ENCODE peak calls at places on chromosomes 11 and 22, in five cellular contexts. G is psoas muscle, V is mesenchymal stem cell, Z is small intestine, B is K562. N is an unnamed sample. For H3K27me3, the result is how much of the 10 kb centered on the place peaks cover.

GRCh38 chr22:31652911-31653684 is 8.9 kb downstream of the PISD start:
- DNase-seq in Z (no peak), V (no peak), G (no peak), B (no peak), N (no peak)

GRCh38 chr11:98307827-98308491 is 712.8 kb upstream of the CNTN5 start:
- DNase-seq in B (peak), Z (no peak), G (no peak), V (no peak), N (no peak)

GRCh38 chr11:5291207-5291838 is 10.4 kb downstream of the OR51B4 start:
- DNase-seq in Z (peak), G (no peak), V (peak), B (peak), N (no peak)

GRCh38 chr22:21712751-21713427 is 22.7 kb downstream of the YPEL1 start:
- DNase-seq in Z (peak), G (peak), B (peak), V (peak), N (peak)

GRCh38 chr11:65891180-65892136 is 985 bp downstream of the CCDC85B start:
- DNase-seq in Z (no peak), G (peak), B (peak), V (no peak), N (peak)

GRCh38 chr11:74011360-74012071 is 2.6 kb upstream of the UCP3 start:
- DNase-seq in G (no peak), V (peak), B (peak), Z (no peak), N (no peak)

GRCh38 chr22:48181168-48181955 is 1418.9 kb downstream of the TBC1D22A start:
- DNase-seq in B (no peak), Z (no peak), V (no peak), G (no peak), N (no peak)

GRCh38 chr11:118658372-118659313 is 20.8 kb downstream of the TREH start:
- DNase-seq in V (peak), B (no peak), G (no peak), Z (no peak), N (no peak)

GRCh38 chr11:43261775-43262174 is 50.0 kb upstream of the API5 start:
- DNase-seq in Z (no peak), V (no peak), B (no peak), G (no peak), N (no peak)

GRCh38 chr11:6637871-6638270 is 17.7 kb downstream of the DCHS1 start:
- DNase-seq in B (no peak), V (peak), G (no peak), Z (no peak), N (no peak)

GRCh38 chr11:33207408-33207985 is 46.2 kb upstream of the CSTF3 start:
- DNase-seq in Z (no peak), V (no peak), G (no peak), B (peak), N (peak)

GRCh38 chr22:22538226-22538989 is 18.3 kb upstream of the ZNF280A start:
- DNase-seq in G (no peak), V (no peak), Z (no peak), B (no peak), N (no peak)

GRCh38 chr11:66846671-66847091 is 3.4 kb downstream of the RCE1 start:
- DNase-seq in B (no peak), Z (no peak), G (peak), V (no peak), N (no peak)

GRCh38 chr11:1654388-1655167 is 25.0 kb downstream of the KRTAP5-5 start:
- DNase-seq in Z (no peak), G (no peak), B (no peak), V (peak), N (peak)

GRCh38 chr22:45125198-45125597 is 38.5 kb upstream of the NUP50 start:
- DNase-seq in G (no peak), B (no peak), Z (no peak), V (peak), N (no peak)
- H3K27me3 ChIP-seq in G (under half), B (under half), Z (under half), V (under half), N (under half)

DNA sequence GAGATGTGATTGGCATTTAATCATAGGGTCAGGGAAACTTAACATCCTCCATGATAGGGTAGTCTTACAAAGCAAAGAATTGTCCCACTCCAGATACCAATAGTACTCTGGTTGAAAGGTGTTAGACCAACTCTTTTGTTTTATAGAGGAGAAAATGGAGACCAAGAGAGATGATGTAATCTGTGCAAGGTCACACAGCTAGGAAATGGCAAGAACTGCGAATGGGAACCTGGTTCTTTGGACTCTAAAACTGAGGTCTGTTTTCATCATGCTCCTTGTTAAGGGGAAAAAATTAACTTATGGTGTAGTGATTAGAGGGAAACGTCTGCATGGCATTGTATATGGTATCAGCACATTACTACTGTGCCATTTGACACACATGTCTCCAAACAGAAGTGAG is 171.1 kb downstream of the COMMD9 start:
- DNase-seq in V (no peak), G (no peak), B (no peak), Z (no peak), N (no peak)
- H3K4me3 ChIP-seq in V (no peak), G (no peak), B (no peak), Z (no peak), N (no peak)

DNA sequence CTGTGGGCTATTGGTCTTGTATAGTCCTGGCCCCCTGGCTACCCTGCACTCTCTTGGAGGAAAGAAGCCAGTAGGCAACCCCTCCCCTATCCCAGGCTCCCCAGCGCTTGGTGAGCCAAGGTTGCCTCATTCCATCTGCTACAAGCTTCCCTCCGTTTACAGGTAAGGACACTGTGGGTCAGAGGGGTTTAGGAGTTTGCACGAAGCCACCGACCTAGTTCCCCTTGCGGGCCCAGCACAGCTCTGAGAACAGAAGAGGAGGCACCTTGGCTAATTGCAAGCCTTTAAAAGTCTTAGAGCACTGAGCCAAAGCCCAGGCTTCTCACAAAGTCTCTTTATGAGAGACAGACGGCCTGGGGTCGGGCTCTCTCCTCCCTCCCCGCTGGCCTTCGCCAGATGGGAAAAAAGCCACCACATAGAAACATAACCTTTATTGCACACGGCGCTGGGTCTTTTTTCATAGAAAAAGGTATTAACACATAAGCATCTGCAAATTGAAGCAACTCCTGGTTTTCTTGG is 99.8 kb downstream of the CEP164 start:
- DNase-seq in Z (no peak), G (peak), B (no peak), V (no peak), N (no peak)
- H3K27me3 ChIP-seq in Z (under half), G (under half), B (half or more), V (under half), N (under half)

GRCh38 chr22:19879248-19879575 is 24.5 kb upstream of the GNB1L start:
- DNase-seq in B (no peak), G (no peak), Z (no peak), V (no peak), N (peak)
- H3K4me3 ChIP-seq in B (no peak), G (no peak), Z (no peak), V (no peak), N (no peak)

GRCh38 chr22:30523646-30524489 is 18.4 kb upstream of the SEC14L4 start:
- DNase-seq in V (no peak), B (no peak), Z (no peak), G (no peak), N (no peak)

GRCh38 chr22:30526656-30527055 is 19.9 kb downstream of the SEC14L6 start:
- DNase-seq in V (no peak), Z (no peak), G (peak), B (no peak), N (no peak)

GRCh38 chr22:30519842-30520425 is 14.4 kb upstream of the SEC14L4 start:
- DNase-seq in V (no peak), G (no peak), B (no peak), Z (no peak), N (no peak)

GRCh38 chr22:30516731-30517130 is 11.2 kb upstream of the SEC14L4 start:
- DNase-seq in B (no peak), G (no peak), V (no peak), Z (no peak), N (no peak)

GRCh38 chr22:30521368-30522156 is 16.1 kb upstream of the SEC14L4 start:
- DNase-seq in B (no peak), G (no peak), V (no peak), Z (no peak), N (no peak)
- H3K27me3 ChIP-seq in B (under half), G (under half), V (under half), Z (under half), N (under half)

DNA sequence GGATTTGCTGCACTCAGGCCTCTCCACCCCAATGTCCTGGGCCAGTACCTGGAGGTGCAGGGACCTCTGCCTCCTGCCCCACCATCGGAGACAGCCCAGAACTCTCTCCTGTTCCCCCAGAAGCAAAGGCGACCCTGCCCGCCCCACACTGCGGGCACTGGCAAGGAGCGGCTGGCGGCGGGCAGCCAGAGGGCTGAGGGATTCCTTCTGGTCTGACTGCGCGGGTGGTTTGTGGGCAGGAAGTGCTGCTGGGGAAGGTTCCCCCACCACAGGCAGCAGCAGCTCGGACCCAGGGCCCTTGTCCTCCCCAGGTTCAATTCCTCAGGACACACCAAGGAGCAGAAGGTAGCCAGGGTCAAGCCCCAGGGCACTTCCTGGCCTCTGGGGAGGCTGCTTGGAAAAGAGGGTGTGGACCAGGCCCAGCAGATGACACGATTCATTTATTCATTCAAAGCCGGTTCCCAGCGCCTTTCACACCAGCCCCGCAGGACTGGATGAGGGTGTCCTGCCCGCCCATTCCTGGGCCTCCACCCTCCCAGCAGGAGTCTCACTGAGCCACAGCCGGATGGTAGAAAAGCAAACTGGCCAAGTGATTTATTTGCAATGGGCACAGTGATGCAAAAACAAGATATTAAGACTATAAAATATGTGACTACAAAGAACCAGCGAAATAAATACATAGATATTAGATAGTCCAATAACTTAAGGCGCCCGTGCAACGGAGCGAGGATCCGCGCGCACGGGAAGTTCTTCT is 1.2 kb downstream of the PHLDA2 start:
- DNase-seq in G (peak), B (peak), V (peak), Z (peak), N (no peak)
- H3K4me3 ChIP-seq in G (peak), B (peak), V (peak), Z (peak), N (no peak)

DNA sequence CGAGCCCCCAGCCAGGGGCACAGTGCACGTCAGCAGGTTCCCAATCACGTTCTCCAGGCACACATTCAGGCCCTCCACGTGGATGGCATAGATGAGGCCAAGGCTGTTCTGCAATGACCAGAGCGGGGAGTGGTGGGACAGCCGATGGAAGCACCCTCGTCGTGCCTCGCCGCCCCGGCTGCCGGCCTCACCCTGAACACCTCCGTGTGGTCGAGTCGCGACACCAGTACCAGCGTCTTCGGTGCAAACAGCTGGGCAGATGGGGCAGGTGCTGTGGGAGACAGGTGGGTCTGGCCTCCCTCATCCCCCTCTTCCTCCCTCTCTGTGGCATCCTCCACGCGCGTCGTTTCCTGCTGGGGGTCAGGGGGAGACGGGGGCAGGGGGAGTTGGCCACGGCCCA is 7.5 kb downstream of the SBF1 start:
- DNase-seq in V (no peak), Z (no peak), B (no peak), G (no peak), N (no peak)
- H3K27me3 ChIP-seq in V (under half), Z (under half), B (under half), G (under half), N (under half)

DNA sequence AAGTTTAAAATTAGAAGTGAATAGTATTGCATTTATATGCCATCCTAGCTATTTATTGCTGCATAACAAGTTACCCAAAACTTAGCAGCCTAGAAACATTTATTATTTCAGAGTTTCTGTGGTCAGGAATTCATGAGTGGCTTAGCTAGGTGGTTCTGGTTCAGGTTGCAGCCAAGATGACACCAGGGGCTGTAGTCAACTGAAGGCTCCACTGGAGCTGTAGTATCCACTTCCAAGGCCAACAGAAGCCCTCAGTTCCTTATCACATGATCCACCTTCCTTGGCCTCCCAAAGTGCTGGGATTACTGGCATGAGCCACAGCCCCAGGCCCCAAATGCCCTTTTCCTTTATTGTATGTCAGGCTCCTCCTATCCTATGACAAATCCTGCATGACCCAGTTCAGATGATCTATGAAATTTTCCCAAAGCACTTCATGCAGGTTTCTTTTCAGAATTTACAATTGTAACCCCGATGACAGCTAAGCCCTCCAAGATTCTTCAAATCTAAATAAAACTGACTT is 6.1 kb upstream of the ALG8 start:
- DNase-seq in Z (no peak), B (no peak), G (no peak), V (no peak), N (peak)
- H3K4me3 ChIP-seq in Z (no peak), B (no peak), G (no peak), V (no peak), N (no peak)

GRCh38 chr11:125164422-125165110 is at the start of gene PKNOX2:
- DNase-seq in V (peak), Z (peak), G (peak), B (peak), N (peak)
- H3K27me3 ChIP-seq in V (under half), Z (under half), G (under half), B (under half), N (under half)

DNA sequence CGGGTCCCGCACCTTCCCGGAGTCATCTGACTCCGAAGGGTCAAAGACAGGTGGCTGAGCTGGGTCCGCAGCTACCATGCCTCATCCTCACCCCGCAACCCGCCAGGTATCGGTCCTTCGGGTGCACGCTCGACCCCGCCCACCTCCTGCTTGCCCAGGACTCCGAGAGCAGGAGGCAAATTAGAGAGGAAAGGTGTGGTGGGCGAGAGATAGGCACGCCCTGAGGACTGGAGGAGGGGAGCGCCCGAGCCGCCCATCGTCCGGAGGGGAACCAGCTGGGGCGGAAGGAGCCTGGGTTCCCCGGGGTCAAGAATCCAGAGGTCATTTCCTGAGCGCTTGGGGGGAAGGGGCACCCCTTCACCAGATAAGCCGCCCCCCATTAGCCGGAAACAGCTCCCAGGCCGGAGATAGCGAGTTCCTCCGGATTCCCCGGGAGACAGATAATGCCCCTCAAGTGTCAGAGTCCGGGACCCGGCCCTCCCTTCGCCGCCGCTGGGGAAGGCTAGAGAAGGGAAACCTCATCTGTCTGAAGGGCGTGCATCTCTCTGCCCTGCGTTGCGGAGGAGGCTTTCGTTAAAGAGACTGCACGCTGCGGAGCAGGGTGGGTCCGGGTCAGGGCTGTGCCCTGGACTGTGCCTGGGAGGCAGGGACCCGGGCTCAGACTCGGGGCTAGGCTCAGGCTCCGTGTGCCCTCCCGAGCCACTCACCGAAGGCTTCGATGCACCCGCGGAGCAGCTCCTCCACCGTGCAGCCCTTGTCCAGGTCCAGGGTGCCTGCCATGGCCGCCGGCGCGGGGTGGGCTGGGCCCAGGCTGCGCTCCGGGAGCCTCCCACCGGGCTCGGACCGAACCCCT is 1.6 kb downstream of the RASGRP2 start:
- DNase-seq in V (peak), G (no peak), B (peak), Z (peak), N (no peak)
- H3K4me3 ChIP-seq in V (peak), G (peak), B (peak), Z (peak), N (no peak)